ENCODE peak calls at places on chromosomes 16 and 17, in four cellular contexts. E is A549, Y is K562, R is HepG2. N is an unnamed sample.

GRCh38 chr16:50731989-50732589 is 9.8 kb upstream of the CYLD start:
- DNase-seq in R (no peak), E (no peak), Y (no peak), N (no peak)

GRCh38 chr17:49634487-49634865 is 43.4 kb downstream of the SPOP start:
- DNase-seq in E (no peak), R (no peak), Y (no peak), N (no peak)

GRCh38 chr17:80889231-80889896 is 102.3 kb upstream of the CHMP6 start:
- DNase-seq in Y (no peak), R (no peak), E (no peak), N (no peak)

GRCh38 chr17:40303009-40303657 is 5.8 kb upstream of the RARA start:
- DNase-seq in Y (peak; percentile 47), E (peak; percentile 71), R (peak; percentile 64), N (no peak)

GRCh38 chr17:7184091-7184488 is 4.9 kb upstream of the ASGR1 start:
- DNase-seq in E (peak; percentile 51), R (peak; percentile 84), Y (no peak), N (no peak)

GRCh38 chr17:6457688-6458190 is 13.5 kb downstream of the PIMREG start:
- DNase-seq in E (no peak), R (peak; percentile 12), Y (no peak), N (no peak)

GRCh38 chr17:28706471-28707338 is 5.0 kb downstream of the PROCA1 start:
- DNase-seq in R (no peak), E (no peak), Y (no peak), N (no peak)

GRCh38 chr17:28740406-28741357 is 3.1 kb upstream of the TRAF4 start:
- DNase-seq in R (no peak), Y (no peak), E (no peak), N (no peak)

GRCh38 chr17:10738516-10739258 is 8.9 kb upstream of the TMEM220 start:
- DNase-seq in R (peak; percentile 49), Y (no peak), E (no peak), N (no peak)

GRCh38 chr16:11914759-11915643 is 755 bp downstream of the GSPT1 start:
- DNase-seq in Y (peak; percentile 58), E (peak; percentile 34), R (no peak), N (no peak)

GRCh38 chr16:67043420-67043819 is 14.5 kb downstream of the CBFB start:
- DNase-seq in R (no peak), Y (no peak), E (no peak), N (no peak)

GRCh38 chr17:28145348-28145747 is 102.9 kb downstream of the NLK start:
- DNase-seq in Y (no peak), E (no peak), R (no peak), N (no peak)

GRCh38 chr17:78925234-78925633 is at the start of gene TIMP2:
- DNase-seq in R (peak; percentile 70), Y (peak; percentile 66), E (peak; percentile 84), N (no peak)
- TF ChIP-seq REST in R (no peak), Y (no peak), E (no peak), N (no peak)

GRCh38 chr17:82024859-82025258 is 1.8 kb downstream of the LRRC45 start:
- DNase-seq in E (no peak), R (no peak), Y (no peak), N (no peak)

GRCh38 chr17:82022310-82022980 is at the start of gene CENPX:
- DNase-seq in R (no peak), Y (no peak), E (no peak), N (no peak)

GRCh38 chr17:82022981-82023446 is at the start of gene LRRC45:
- DNase-seq in E (peak; percentile 100), R (peak; percentile 99), Y (peak; percentile 99), N (peak; percentile 96)

GRCh38 chr17:82021728-82022309 is 859 bp downstream of the CENPX start:
- DNase-seq in R (no peak), Y (peak; percentile 57), E (no peak), N (no peak)

DNA sequence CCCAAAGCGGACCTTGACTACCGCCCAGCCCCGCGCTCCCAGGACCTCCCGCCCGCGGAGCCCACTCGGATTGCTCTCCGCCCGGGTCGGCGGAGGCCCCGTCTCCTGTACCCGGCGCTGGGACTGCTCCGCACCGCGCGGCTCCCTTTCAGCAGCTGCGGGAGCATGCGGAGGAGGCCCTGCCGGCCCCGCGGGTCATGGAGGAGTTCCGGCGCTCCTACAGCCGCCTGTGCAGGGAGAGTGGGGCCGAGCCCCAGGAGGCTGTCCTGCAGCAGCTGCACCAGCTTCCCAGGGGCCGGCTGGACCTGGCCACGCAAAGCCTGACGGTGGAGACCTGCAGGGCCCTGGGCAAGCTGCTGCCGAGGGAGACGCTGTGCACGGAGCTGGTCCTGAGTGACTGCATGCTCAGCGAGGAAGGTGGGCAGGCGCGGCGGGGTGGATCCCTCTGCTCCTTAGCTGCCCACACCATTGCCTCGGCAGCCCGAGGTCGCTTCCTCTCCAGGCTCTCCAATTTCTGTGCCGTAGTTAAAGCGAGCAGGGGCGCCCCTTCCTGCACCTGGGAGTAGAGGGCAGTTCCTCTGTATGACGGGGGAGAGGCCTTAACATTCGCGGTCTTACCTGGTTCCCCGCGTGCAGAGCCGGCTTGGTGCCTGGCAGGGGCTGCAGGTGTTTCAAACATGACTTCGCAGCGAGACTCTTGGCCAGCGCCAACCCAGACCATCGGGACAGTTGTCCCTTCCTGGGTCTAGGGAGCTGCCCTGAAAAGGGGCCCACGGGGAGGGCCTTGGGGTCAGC is 539 bp downstream of the LRRC45 start:
- DNase-seq in R (no peak), E (no peak), Y (no peak), N (no peak)
- TF ChIP-seq BHLHE40 in R (no peak), E (no peak), Y (no peak), N (no peak)

DNA sequence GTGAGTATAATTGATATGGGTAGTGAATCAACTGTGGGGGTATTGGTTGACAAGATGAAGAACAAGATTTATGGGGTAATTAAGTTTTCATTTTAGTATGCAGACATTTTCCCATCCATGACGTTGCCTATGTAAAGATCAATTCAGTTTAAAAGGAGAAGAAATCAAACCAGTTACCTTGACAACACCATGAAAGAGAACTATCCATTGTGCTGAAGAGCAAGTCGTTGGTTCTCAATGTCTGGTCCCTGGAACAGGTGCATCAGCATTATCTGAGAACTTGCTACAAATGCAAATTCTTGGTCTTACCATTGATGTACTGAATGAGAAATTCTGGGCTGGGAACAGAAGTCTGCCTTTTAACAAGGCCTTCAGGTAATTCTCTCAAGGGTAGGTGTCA is 801 bp upstream of the OR4D2 start:
- DNase-seq in E (no peak), R (no peak), Y (no peak), N (no peak)
- TF ChIP-seq REST in E (peak; percentile 66), R (peak; percentile 89), Y (no peak), N (peak; percentile 74)

DNA sequence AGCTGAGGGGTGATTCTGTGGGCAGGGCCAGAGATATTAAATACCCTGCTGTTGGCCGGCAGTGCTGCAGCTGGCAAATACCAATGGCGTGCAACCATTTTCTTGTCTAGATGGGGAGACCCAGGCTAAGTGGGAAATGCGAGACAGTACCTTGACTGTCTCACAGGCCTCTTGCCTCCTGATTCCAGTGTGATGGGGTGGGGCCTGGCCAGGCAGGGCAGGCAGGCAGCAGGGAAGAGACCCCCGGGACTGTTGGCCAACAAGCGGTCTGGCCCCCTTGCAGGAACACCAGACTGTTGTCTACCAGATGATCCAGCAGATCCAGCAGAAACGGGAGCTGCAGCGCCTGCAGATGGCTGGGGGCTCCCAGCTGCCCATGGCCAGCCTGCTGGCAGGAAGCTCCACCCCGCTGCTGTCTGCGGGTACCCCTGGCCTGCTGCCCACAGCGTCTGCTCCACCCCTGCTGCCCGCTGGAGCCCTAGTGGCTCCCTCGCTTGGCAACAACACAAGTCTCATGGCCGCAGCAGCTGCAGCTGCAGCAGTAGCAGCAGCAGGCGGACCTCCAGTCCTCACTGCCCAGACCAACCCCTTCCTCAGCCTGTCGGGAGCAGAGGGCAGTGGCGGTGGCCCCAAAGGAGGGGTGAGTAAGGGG is 5.7 kb upstream of the CISD3 start:
- DNase-seq in R (no peak), E (no peak), Y (no peak), N (no peak)
- TF ChIP-seq BHLHE40 in R (no peak), E (no peak), Y (no peak), N (no peak)

DNA sequence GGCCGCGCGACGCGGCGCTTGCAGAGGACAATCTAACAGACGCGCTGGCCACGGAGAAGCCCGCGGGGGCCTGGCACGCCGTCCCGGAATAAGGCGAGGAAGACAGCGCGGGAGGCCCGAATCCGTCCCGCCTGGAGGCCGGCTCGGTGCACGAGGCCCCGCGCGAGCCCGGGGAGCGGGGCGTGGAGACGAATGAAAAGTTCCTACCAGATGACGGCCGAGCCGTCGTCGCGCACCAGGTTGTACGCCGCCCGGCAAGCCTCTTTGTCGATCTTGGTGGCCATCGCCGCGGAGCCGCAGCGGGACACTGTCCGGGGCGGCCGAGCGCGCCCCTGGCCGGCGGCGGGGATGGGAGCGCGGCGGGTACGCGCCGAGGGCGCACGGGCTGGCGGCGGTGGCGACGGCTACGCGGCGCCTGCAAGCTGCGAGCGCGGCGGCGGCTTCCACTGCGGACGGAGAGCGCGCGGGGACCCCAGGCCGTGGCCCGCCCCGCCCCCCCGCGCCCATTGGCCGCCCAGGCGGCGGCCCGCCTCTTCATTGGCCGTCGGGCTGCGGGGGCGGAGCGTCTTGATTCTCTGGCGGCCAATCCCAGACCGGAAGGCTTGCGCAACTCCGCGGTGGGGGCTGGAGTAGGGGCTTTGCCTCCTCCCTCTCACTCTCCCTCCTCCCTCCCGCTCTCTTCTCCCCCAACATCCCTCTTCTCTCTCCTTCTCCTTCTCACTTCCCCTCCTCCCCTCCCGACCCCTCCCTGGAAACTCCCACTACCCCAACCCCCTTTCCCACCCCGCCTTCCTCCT is at the start of gene COTL1:
- DNase-seq in E (peak; percentile 98), R (peak; percentile 87), Y (peak; percentile 99), N (no peak)
- TF ChIP-seq REST in E (no peak), R (no peak), Y (peak; percentile 66), N (peak; percentile 33)

DNA sequence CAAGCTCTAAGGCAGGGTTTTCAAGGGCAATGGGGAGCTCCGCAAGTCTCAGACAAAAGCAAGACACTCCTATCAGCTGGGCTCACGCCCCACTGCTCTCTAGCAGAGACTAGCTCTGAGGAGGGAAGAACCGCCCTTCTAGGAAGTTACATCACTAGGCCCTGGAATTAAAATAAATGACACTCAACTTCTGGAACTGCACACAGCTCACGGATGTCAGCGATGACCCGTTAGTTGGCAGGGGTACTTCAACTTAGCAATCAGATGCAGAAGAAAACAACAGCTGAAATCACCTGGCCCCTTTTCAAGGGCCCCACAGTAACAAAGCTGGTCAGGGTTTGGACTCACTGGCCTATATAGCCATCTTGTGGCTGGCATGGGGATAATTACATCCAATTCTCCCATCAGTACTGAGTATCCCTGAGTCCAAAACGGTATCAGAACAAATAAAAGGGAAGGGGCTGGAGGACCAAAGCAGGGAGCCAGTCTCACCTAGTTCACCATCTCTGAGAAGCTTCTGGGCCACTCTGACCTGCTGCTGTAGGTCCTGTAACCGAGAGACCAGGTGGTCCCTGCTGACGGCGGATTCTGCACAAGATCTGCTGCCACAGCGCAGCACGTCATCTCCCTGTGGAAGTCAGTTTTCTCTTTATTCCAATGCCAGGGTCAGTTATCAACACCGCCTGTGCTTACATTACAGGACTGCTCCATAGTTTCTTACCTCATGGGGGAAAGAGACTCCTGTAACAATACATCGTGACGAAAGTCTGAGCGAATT is 22.2 kb downstream of the SERPINF1 start:
- DNase-seq in Y (peak; percentile 56), R (peak; percentile 67), E (peak; percentile 68), N (no peak)
- TF ChIP-seq BHLHE40 in Y (no peak), R (no peak), E (no peak), N (no peak)